ENCODE peak calls at places on chromosomes 7 and 10, in ten cellular contexts. One of them, this sample, is unnamed.

GRCh38 chr10:77911535-77912123 is 14.9 kb downstream of the DLG5 start:
- DNase-seq in H9: no peak
- DNase-seq in IMR-90: peak; percentile 47
- DNase-seq in astrocyte of the spinal cord: no peak
- DNase-seq in sigmoid colon: no peak
- DNase-seq in fibroblast of mammary gland: no peak
- DNase-seq in MCF 10A: peak; percentile 79
- DNase-seq in neural crest cell: no peak
- DNase-seq in lower leg skin: no peak
- DNase-seq in PC-9: peak; percentile 91
- DNase-seq in this sample: no peak

GRCh38 chr7:116843373-116843772 is 19.0 kb upstream of the CAPZA2 start:
- DNase-seq in H9: no peak
- DNase-seq in IMR-90: no peak
- DNase-seq in astrocyte of the spinal cord: no peak
- DNase-seq in MCF 10A: no peak
- DNase-seq in neural crest cell: no peak
- DNase-seq in lower leg skin: peak; percentile 32
- DNase-seq in fibroblast of mammary gland: no peak
- DNase-seq in sigmoid colon: no peak
- DNase-seq in PC-9: no peak
- DNase-seq in this sample: peak; percentile 49

GRCh38 chr10:71312220-71312619 is 6.8 kb upstream of the SLC29A3 start:
- DNase-seq in fibroblast of mammary gland: no peak
- DNase-seq in sigmoid colon: no peak
- DNase-seq in H9: no peak
- DNase-seq in lower leg skin: no peak
- DNase-seq in IMR-90: no peak
- DNase-seq in PC-9: no peak
- DNase-seq in MCF 10A: peak; percentile 36
- DNase-seq in astrocyte of the spinal cord: no peak
- DNase-seq in neural crest cell: no peak
- DNase-seq in this sample: no peak

GRCh38 chr10:118615888-118616287 is 20.4 kb upstream of the PRLHR start:
- DNase-seq in MCF 10A: peak; percentile 11
- DNase-seq in IMR-90: peak; percentile 4
- DNase-seq in fibroblast of mammary gland: peak; percentile 31
- DNase-seq in astrocyte of the spinal cord: no peak
- DNase-seq in neural crest cell: no peak
- DNase-seq in H9: no peak
- DNase-seq in lower leg skin: no peak
- DNase-seq in PC-9: no peak
- DNase-seq in sigmoid colon: no peak
- DNase-seq in this sample: no peak

GRCh38 chr10:59448616-59449015 is 86.3 kb upstream of the FAM13C start:
- DNase-seq in fibroblast of mammary gland: no peak
- DNase-seq in H9: no peak
- DNase-seq in neural crest cell: no peak
- DNase-seq in astrocyte of the spinal cord: no peak
- DNase-seq in PC-9: no peak
- DNase-seq in IMR-90: no peak
- DNase-seq in lower leg skin: no peak
- DNase-seq in sigmoid colon: no peak
- DNase-seq in MCF 10A: no peak
- DNase-seq in this sample: no peak

GRCh38 chr7:96174812-96175211 is 147.1 kb downstream of the SLC25A13 start:
- DNase-seq in astrocyte of the spinal cord: no peak
- DNase-seq in fibroblast of mammary gland: no peak
- DNase-seq in sigmoid colon: no peak
- DNase-seq in H9: peak; percentile 44
- DNase-seq in IMR-90: no peak
- DNase-seq in lower leg skin: no peak
- DNase-seq in neural crest cell: no peak
- DNase-seq in MCF 10A: no peak
- DNase-seq in PC-9: no peak
- DNase-seq in this sample: no peak

GRCh38 chr10:112904000-112904399 is 46.0 kb upstream of the TCF7L2 start:
- DNase-seq in H9: no peak
- DNase-seq in fibroblast of mammary gland: peak; percentile 67
- DNase-seq in PC-9: peak; percentile 46
- DNase-seq in MCF 10A: peak; percentile 26
- DNase-seq in lower leg skin: no peak
- DNase-seq in astrocyte of the spinal cord: peak; percentile 28
- DNase-seq in IMR-90: peak; percentile 60
- DNase-seq in sigmoid colon: no peak
- DNase-seq in neural crest cell: no peak
- DNase-seq in this sample: no peak

GRCh38 chr7:50610521-50611277 is 45.5 kb upstream of the DDC start:
- DNase-seq in IMR-90: peak; percentile 37
- DNase-seq in PC-9: peak; percentile 45
- DNase-seq in lower leg skin: no peak
- DNase-seq in astrocyte of the spinal cord: peak; percentile 70
- DNase-seq in neural crest cell: no peak
- DNase-seq in fibroblast of mammary gland: peak; percentile 74
- DNase-seq in H9: no peak
- DNase-seq in MCF 10A: peak; percentile 72
- DNase-seq in sigmoid colon: no peak
- DNase-seq in this sample: no peak

GRCh38 chr10:103966671-103967432 is at the start of gene SLK:
- DNase-seq in IMR-90: peak; percentile 79
- DNase-seq in MCF 10A: peak; percentile 75
- DNase-seq in astrocyte of the spinal cord: peak; percentile 73
- DNase-seq in fibroblast of mammary gland: peak; percentile 76
- DNase-seq in PC-9: peak; percentile 36
- DNase-seq in lower leg skin: peak; percentile 65
- DNase-seq in H9: peak; percentile 50
- DNase-seq in sigmoid colon: peak; percentile 89
- DNase-seq in neural crest cell: peak; percentile 70
- DNase-seq in this sample: peak; percentile 68

GRCh38 chr10:103969436-103969835 is 2.5 kb downstream of the SLK start:
- DNase-seq in sigmoid colon: no peak
- DNase-seq in MCF 10A: peak; percentile 18
- DNase-seq in fibroblast of mammary gland: no peak
- DNase-seq in astrocyte of the spinal cord: no peak
- DNase-seq in H9: no peak
- DNase-seq in lower leg skin: no peak
- DNase-seq in PC-9: no peak
- DNase-seq in neural crest cell: no peak
- DNase-seq in IMR-90: no peak
- DNase-seq in this sample: no peak

GRCh38 chr10:103969857-103970627 is 3.1 kb downstream of the SLK start:
- DNase-seq in MCF 10A: peak; percentile 36
- DNase-seq in PC-9: no peak
- DNase-seq in sigmoid colon: no peak
- DNase-seq in neural crest cell: no peak
- DNase-seq in IMR-90: no peak
- DNase-seq in fibroblast of mammary gland: no peak
- DNase-seq in H9: no peak
- DNase-seq in lower leg skin: no peak
- DNase-seq in astrocyte of the spinal cord: no peak
- DNase-seq in this sample: no peak

GRCh38 chr10:103968441-103969391 is 1.8 kb downstream of the SLK start:
- DNase-seq in H9: no peak
- DNase-seq in sigmoid colon: no peak
- DNase-seq in astrocyte of the spinal cord: peak; percentile 17
- DNase-seq in neural crest cell: no peak
- DNase-seq in lower leg skin: no peak
- DNase-seq in IMR-90: peak; percentile 24
- DNase-seq in PC-9: no peak
- DNase-seq in fibroblast of mammary gland: no peak
- DNase-seq in MCF 10A: peak; percentile 15
- DNase-seq in this sample: no peak

DNA sequence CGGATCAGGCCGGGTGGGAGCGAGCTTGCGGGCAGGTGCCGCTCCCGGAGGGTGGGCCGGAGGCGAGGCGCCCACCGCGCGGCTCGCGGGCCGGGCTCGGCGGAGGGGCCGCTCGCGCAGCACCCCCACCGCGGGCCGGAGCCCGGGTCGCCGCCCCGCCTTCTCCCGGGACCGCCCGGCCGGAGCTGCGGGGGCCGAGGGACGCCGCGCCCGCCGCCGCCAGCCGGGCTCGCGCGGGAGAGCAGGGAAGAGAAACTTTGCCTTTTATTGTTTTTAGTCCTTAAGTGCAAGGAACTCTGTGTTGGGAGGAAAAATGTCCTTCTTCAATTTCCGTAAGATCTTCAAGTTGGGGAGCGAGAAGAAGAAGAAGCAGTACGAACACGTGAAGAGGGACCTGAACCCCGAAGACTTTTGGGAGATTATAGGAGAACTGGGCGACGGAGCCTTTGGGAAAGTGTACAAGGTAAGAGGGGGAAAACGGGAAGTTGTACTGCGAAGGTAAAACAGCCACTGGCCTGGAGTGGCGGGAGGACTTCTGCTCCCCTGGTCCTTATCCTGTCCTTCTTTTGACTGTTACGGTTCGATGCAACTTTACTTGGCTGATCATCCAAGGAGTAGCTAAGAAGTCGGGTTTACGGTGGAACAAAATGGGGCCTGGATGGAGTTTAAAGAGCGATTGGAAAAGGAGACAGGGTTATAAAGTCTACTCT is 648 bp downstream of the SLK start:
- DNase-seq in sigmoid colon: no peak
- DNase-seq in H9: no peak
- DNase-seq in lower leg skin: no peak
- DNase-seq in fibroblast of mammary gland: peak; percentile 30
- DNase-seq in astrocyte of the spinal cord: peak; percentile 34
- DNase-seq in MCF 10A: peak; percentile 52
- DNase-seq in IMR-90: no peak
- DNase-seq in PC-9: no peak
- DNase-seq in neural crest cell: peak; percentile 18
- DNase-seq in this sample: no peak
- TF ChIP-seq CTCF in sigmoid colon: no peak
- TF ChIP-seq CTCF in H9: no peak
- TF ChIP-seq CTCF in lower leg skin: no peak
- TF ChIP-seq CTCF in fibroblast of mammary gland: no peak
- TF ChIP-seq CTCF in astrocyte of the spinal cord: no peak
- TF ChIP-seq CTCF in MCF 10A: no peak
- TF ChIP-seq CTCF in IMR-90: no peak
- TF ChIP-seq CTCF in PC-9: no peak
- TF ChIP-seq CTCF in neural crest cell: peak; percentile 13
- TF ChIP-seq CTCF in this sample: no peak

GRCh38 chr7:128020161-128020560 is 11.1 kb downstream of the LRRC4 start:
- DNase-seq in sigmoid colon: no peak
- DNase-seq in fibroblast of mammary gland: no peak
- DNase-seq in IMR-90: no peak
- DNase-seq in lower leg skin: no peak
- DNase-seq in H9: peak; percentile 70
- DNase-seq in astrocyte of the spinal cord: no peak
- DNase-seq in neural crest cell: no peak
- DNase-seq in PC-9: no peak
- DNase-seq in MCF 10A: no peak
- DNase-seq in this sample: no peak

GRCh38 chr7:128017880-128018845 is 13.1 kb downstream of the LRRC4 start:
- DNase-seq in MCF 10A: peak; percentile 87
- DNase-seq in PC-9: no peak
- DNase-seq in fibroblast of mammary gland: no peak
- DNase-seq in astrocyte of the spinal cord: peak; percentile 57
- DNase-seq in sigmoid colon: no peak
- DNase-seq in neural crest cell: no peak
- DNase-seq in H9: no peak
- DNase-seq in lower leg skin: no peak
- DNase-seq in IMR-90: peak; percentile 51
- DNase-seq in this sample: no peak

GRCh38 chr7:128014864-128015263 is 16.4 kb downstream of the LRRC4 start:
- DNase-seq in astrocyte of the spinal cord: no peak
- DNase-seq in IMR-90: no peak
- DNase-seq in lower leg skin: no peak
- DNase-seq in H9: no peak
- DNase-seq in sigmoid colon: no peak
- DNase-seq in MCF 10A: no peak
- DNase-seq in PC-9: no peak
- DNase-seq in neural crest cell: no peak
- DNase-seq in fibroblast of mammary gland: no peak
- DNase-seq in this sample: no peak

GRCh38 chr7:128019330-128019729 is 11.9 kb downstream of the LRRC4 start:
- DNase-seq in sigmoid colon: no peak
- DNase-seq in neural crest cell: no peak
- DNase-seq in H9: no peak
- DNase-seq in fibroblast of mammary gland: no peak
- DNase-seq in lower leg skin: no peak
- DNase-seq in PC-9: no peak
- DNase-seq in IMR-90: no peak
- DNase-seq in astrocyte of the spinal cord: no peak
- DNase-seq in MCF 10A: no peak
- DNase-seq in this sample: no peak

GRCh38 chr7:128017460-128017859 is 13.8 kb downstream of the LRRC4 start:
- DNase-seq in astrocyte of the spinal cord: no peak
- DNase-seq in IMR-90: no peak
- DNase-seq in neural crest cell: no peak
- DNase-seq in PC-9: no peak
- DNase-seq in lower leg skin: no peak
- DNase-seq in sigmoid colon: no peak
- DNase-seq in fibroblast of mammary gland: no peak
- DNase-seq in H9: no peak
- DNase-seq in MCF 10A: no peak
- DNase-seq in this sample: no peak
- TF ChIP-seq CTCF in astrocyte of the spinal cord: peak; percentile 4
- TF ChIP-seq CTCF in IMR-90: no peak
- TF ChIP-seq CTCF in neural crest cell: no peak
- TF ChIP-seq CTCF in PC-9: no peak
- TF ChIP-seq CTCF in lower leg skin: no peak
- TF ChIP-seq CTCF in sigmoid colon: no peak
- TF ChIP-seq CTCF in fibroblast of mammary gland: no peak
- TF ChIP-seq CTCF in H9: no peak
- TF ChIP-seq CTCF in MCF 10A: no peak
- TF ChIP-seq CTCF in this sample: no peak

GRCh38 chr7:2452643-2453270 is 23.4 kb downstream of the GRIFIN start:
- DNase-seq in IMR-90: no peak
- DNase-seq in lower leg skin: no peak
- DNase-seq in sigmoid colon: no peak
- DNase-seq in H9: no peak
- DNase-seq in astrocyte of the spinal cord: no peak
- DNase-seq in PC-9: no peak
- DNase-seq in MCF 10A: no peak
- DNase-seq in fibroblast of mammary gland: no peak
- DNase-seq in neural crest cell: no peak
- DNase-seq in this sample: no peak

GRCh38 chr7:2446676-2447075 is 29.5 kb downstream of the GRIFIN start:
- DNase-seq in neural crest cell: no peak
- DNase-seq in PC-9: no peak
- DNase-seq in sigmoid colon: no peak
- DNase-seq in lower leg skin: no peak
- DNase-seq in IMR-90: no peak
- DNase-seq in MCF 10A: no peak
- DNase-seq in astrocyte of the spinal cord: no peak
- DNase-seq in H9: no peak
- DNase-seq in fibroblast of mammary gland: no peak
- DNase-seq in this sample: no peak

GRCh38 chr7:2451171-2452073 is 24.8 kb downstream of the GRIFIN start:
- DNase-seq in MCF 10A: peak; percentile 75
- DNase-seq in neural crest cell: peak; percentile 96
- DNase-seq in fibroblast of mammary gland: peak; percentile 63
- DNase-seq in H9: peak; percentile 90
- DNase-seq in PC-9: peak; percentile 67
- DNase-seq in IMR-90: peak; percentile 50
- DNase-seq in astrocyte of the spinal cord: peak; percentile 66
- DNase-seq in lower leg skin: no peak
- DNase-seq in sigmoid colon: peak; percentile 89
- DNase-seq in this sample: peak; percentile 83

GRCh38 chr7:2450198-2451107 is 25.7 kb downstream of the GRIFIN start:
- DNase-seq in PC-9: no peak
- DNase-seq in H9: no peak
- DNase-seq in neural crest cell: no peak
- DNase-seq in IMR-90: no peak
- DNase-seq in sigmoid colon: no peak
- DNase-seq in MCF 10A: no peak
- DNase-seq in lower leg skin: no peak
- DNase-seq in fibroblast of mammary gland: no peak
- DNase-seq in astrocyte of the spinal cord: no peak
- DNase-seq in this sample: no peak

DNA sequence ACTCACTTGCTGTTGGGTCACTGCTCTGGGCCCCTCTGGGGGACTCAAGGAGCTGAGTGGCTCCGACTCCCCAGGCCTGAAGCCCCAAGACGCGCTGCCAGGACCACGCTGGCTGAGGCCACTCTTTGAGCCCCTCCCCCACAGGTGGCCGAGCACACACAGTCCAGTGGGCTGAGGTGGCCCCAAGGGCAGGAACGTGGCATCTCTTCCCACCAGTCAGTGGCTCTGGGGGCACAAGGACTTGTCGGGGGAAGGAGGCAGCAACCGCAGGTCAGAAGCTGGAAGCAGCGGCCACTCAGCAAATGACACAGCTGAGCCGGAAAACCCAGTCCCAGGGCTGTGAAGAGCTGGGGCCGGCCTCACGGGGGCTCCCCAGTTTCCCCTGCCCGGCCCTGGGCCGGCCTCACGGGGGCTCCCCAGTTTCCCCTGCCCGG is 24.1 kb downstream of the GRIFIN start:
- DNase-seq in fibroblast of mammary gland: no peak
- DNase-seq in sigmoid colon: no peak
- DNase-seq in H9: no peak
- DNase-seq in PC-9: no peak
- DNase-seq in MCF 10A: no peak
- DNase-seq in astrocyte of the spinal cord: no peak
- DNase-seq in lower leg skin: no peak
- DNase-seq in neural crest cell: no peak
- DNase-seq in IMR-90: no peak
- DNase-seq in this sample: peak; percentile 44
- TF ChIP-seq CTCF in fibroblast of mammary gland: no peak
- TF ChIP-seq CTCF in sigmoid colon: no peak
- TF ChIP-seq CTCF in H9: no peak
- TF ChIP-seq CTCF in PC-9: no peak
- TF ChIP-seq CTCF in MCF 10A: no peak
- TF ChIP-seq CTCF in astrocyte of the spinal cord: no peak
- TF ChIP-seq CTCF in lower leg skin: no peak
- TF ChIP-seq CTCF in neural crest cell: no peak
- TF ChIP-seq CTCF in IMR-90: no peak
- TF ChIP-seq CTCF in this sample: no peak

DNA sequence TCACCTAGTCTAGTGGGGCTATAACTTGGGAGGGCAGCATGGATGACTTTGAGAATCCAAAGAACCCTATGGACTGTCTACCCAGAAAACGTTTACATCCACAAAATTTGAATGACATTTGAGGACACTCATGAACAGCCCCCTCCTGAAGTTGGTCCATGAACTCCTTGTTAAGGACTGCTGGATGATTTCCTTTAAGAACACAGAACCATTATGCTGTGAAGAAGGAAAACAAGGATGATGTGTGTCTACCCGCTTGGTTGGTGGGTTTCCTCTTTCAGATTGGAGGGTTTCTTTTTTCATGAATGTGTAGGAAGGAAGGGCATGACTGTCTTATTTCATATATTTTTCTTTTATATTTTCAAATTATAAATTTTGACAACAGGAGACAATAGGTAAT is 58.3 kb downstream of the ARID5B start:
- DNase-seq in PC-9: no peak
- DNase-seq in MCF 10A: no peak
- DNase-seq in fibroblast of mammary gland: no peak
- DNase-seq in astrocyte of the spinal cord: no peak
- DNase-seq in lower leg skin: no peak
- DNase-seq in H9: no peak
- DNase-seq in IMR-90: no peak
- DNase-seq in neural crest cell: no peak
- DNase-seq in sigmoid colon: no peak
- DNase-seq in this sample: no peak
- TF ChIP-seq CTCF in PC-9: no peak
- TF ChIP-seq CTCF in MCF 10A: no peak
- TF ChIP-seq CTCF in fibroblast of mammary gland: no peak
- TF ChIP-seq CTCF in astrocyte of the spinal cord: no peak
- TF ChIP-seq CTCF in lower leg skin: no peak
- TF ChIP-seq CTCF in H9: no peak
- TF ChIP-seq CTCF in IMR-90: no peak
- TF ChIP-seq CTCF in neural crest cell: no peak
- TF ChIP-seq CTCF in sigmoid colon: no peak
- TF ChIP-seq CTCF in this sample: no peak

This sample was measured in CD14-positive monocyte.